ENCODE peak calls at places on chromosomes 13 and 19, in four cellular contexts. One of them, this sample, is unnamed.

GRCh38 chr13:20118268-20119140 is 42.3 kb downstream of the GJA3 start:
- DNase-seq in H1: no peak
- DNase-seq in HepG2: no peak
- DNase-seq in K562: peak
- DNase-seq in this sample: peak

GRCh38 chr19:2561895-2562294 is 86.0 kb downstream of the GADD45B start:
- DNase-seq in K562: no peak
- DNase-seq in H1: no peak
- DNase-seq in HepG2: no peak
- DNase-seq in this sample: no peak

GRCh38 chr13:22793598-22794134 is 387.1 kb upstream of the SGCG start:
- DNase-seq in HepG2: peak
- DNase-seq in K562: no peak
- DNase-seq in H1: no peak
- DNase-seq in this sample: no peak

GRCh38 chr19:2315818-2316353 is 7.9 kb upstream of the LINGO3 start:
- DNase-seq in H1: no peak
- DNase-seq in K562: peak
- DNase-seq in HepG2: peak
- DNase-seq in this sample: peak

GRCh38 chr19:16398530-16399241 is 73.1 kb downstream of the EPS15L1 start:
- DNase-seq in H1: no peak
- DNase-seq in HepG2: no peak
- DNase-seq in K562: no peak
- DNase-seq in this sample: no peak

GRCh38 chr19:38862321-38863059 is 12.7 kb upstream of the HNRNPL start:
- DNase-seq in HepG2: no peak
- DNase-seq in K562: no peak
- DNase-seq in H1: no peak
- DNase-seq in this sample: no peak

GRCh38 chr13:88142653-88143052 is 471.5 kb downstream of the SLITRK5 start:
- DNase-seq in K562: no peak
- DNase-seq in H1: no peak
- DNase-seq in HepG2: no peak
- DNase-seq in this sample: no peak

GRCh38 chr13:106753241-106753640 is 185.3 kb upstream of the ARGLU1 start:
- DNase-seq in K562: no peak
- DNase-seq in HepG2: no peak
- DNase-seq in H1: no peak
- DNase-seq in this sample: no peak

GRCh38 chr19:51131780-51132680 is 7.3 kb downstream of the SIGLEC9 start:
- DNase-seq in K562: peak
- DNase-seq in HepG2: no peak
- DNase-seq in H1: no peak
- DNase-seq in this sample: peak

GRCh38 chr13:34166406-34166805 is 348.5 kb downstream of the RFC3 start:
- DNase-seq in K562: no peak
- DNase-seq in H1: no peak
- DNase-seq in HepG2: no peak
- DNase-seq in this sample: no peak

GRCh38 chr13:34174671-34175145 is 356.8 kb downstream of the RFC3 start:
- DNase-seq in H1: no peak
- DNase-seq in K562: no peak
- DNase-seq in HepG2: no peak
- DNase-seq in this sample: no peak

GRCh38 chr13:34176636-34177035 is 358.7 kb downstream of the RFC3 start:
- DNase-seq in HepG2: no peak
- DNase-seq in K562: no peak
- DNase-seq in H1: no peak
- DNase-seq in this sample: no peak

GRCh38 chr13:34172048-34172447 is 354.1 kb downstream of the RFC3 start:
- DNase-seq in K562: no peak
- DNase-seq in HepG2: no peak
- DNase-seq in H1: no peak
- DNase-seq in this sample: no peak
- TF ChIP-seq JUN in K562: no peak
- TF ChIP-seq JUN in HepG2: no peak
- TF ChIP-seq JUN in H1: no peak
- TF ChIP-seq JUN in this sample: no peak

DNA sequence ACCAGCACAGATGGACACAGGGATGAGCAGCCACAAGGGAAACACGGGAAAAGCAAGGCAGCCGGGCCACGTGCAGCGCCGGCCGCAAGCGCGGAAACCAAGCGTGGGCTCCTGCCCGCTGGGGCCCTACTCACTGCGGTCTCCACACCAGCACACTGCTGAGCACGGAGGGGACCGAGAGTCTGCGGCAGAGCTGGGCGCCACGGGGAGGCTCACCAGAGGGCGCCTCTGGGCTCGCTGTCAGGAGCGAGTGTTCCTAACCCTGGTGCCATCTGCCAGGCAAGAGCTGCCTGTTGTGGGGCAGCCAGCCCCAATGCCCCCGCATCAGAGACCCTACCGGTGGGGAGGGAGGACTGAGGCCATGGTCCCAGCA is 26.5 kb downstream of the MPND start:
- DNase-seq in HepG2: no peak
- DNase-seq in H1: no peak
- DNase-seq in K562: no peak
- DNase-seq in this sample: no peak
- TF ChIP-seq MAFK in HepG2: no peak
- TF ChIP-seq MAFK in H1: no peak
- TF ChIP-seq MAFK in K562: no peak
- TF ChIP-seq MAFK in this sample: no peak

DNA sequence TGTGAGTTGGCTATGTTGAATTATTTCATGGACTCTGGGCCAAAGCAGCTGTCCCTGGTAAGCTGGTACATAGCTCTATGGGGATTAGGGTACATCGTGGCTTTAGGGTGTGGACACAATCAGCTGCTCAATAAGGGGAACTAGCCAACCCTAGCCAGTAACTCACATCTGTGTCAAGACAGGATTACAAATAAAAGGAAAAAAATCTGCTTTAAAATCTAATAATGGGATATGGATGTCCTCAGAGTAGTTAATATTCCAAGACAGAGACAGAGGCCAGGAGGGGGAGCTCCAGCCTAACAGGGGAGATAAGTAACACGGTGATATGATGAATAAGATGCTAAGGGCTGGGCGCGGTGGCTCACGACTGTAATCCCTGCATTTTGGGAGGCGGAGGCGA is 21.1 kb upstream of the ZNF766 start:
- DNase-seq in HepG2: peak
- DNase-seq in K562: peak
- DNase-seq in H1: no peak
- DNase-seq in this sample: no peak
- TF ChIP-seq JUN in HepG2: no peak
- TF ChIP-seq JUN in K562: no peak
- TF ChIP-seq JUN in H1: no peak
- TF ChIP-seq JUN in this sample: no peak

GRCh38 chr13:94329754-94330551 is 149.5 kb downstream of the DCT start:
- DNase-seq in HepG2: peak
- DNase-seq in K562: no peak
- DNase-seq in H1: no peak
- DNase-seq in this sample: peak
- TF ChIP-seq MAFK in HepG2: no peak
- TF ChIP-seq MAFK in K562: no peak
- TF ChIP-seq MAFK in H1: no peak
- TF ChIP-seq MAFK in this sample: peak

GRCh38 chr19:49357186-49357585 is 5.0 kb downstream of the TEAD2 start:
- DNase-seq in HepG2: no peak
- DNase-seq in K562: no peak
- DNase-seq in H1: no peak
- DNase-seq in this sample: no peak

GRCh38 chr19:49356382-49356781 is 5.8 kb downstream of the TEAD2 start:
- DNase-seq in HepG2: no peak
- DNase-seq in H1: no peak
- DNase-seq in K562: no peak
- DNase-seq in this sample: no peak

GRCh38 chr19:49359851-49360845 is 2.1 kb downstream of the TEAD2 start:
- DNase-seq in K562: no peak
- DNase-seq in HepG2: no peak
- DNase-seq in H1: no peak
- DNase-seq in this sample: no peak

GRCh38 chr19:49361438-49362047 is 673 bp downstream of the TEAD2 start:
- DNase-seq in H1: no peak
- DNase-seq in K562: peak
- DNase-seq in HepG2: peak
- DNase-seq in this sample: peak

DNA sequence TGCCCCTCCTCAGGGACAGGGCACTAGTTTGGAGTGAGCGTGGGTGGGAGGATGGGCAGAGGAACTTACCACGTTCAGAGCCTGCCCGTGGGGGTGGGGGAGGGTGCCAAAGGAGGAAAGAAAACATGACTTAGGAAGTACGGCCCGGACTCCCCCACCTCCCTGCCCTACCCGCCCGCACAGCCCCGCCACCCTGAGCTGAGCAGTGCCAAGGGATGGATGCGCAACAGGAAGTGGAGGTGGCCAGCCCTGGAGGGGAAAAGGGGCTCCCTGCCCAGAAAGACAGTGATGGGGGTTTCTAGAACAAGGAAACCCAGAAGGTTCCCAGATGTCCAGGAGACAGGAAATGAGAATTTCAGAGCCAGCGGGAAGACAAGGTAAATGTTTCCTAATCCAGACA is 6.3 kb downstream of the TEAD2 start:
- DNase-seq in HepG2: no peak
- DNase-seq in K562: no peak
- DNase-seq in H1: no peak
- DNase-seq in this sample: no peak
- TF ChIP-seq JUN in HepG2: no peak
- TF ChIP-seq JUN in K562: no peak
- TF ChIP-seq JUN in H1: no peak
- TF ChIP-seq JUN in this sample: no peak

DNA sequence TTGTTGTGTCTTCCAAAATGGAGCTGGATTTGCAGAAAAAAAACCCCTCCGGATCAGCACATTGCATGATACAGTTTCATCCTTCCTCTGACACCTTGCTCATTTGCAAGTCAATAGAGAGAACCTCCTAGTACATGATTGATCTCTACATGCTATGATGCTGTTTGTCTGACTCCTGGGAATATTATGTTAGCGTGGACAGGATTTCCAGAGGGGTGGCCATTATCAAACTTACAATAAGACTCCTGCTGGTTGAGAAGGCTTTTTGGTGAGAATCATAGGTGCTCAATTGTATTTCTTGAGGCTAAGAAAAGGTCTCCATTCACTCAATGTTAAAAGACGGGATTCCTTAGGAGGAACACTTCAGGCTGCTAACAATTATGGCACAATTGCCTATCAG is 75.9 kb upstream of the SCEL start:
- DNase-seq in H1: no peak
- DNase-seq in K562: no peak
- DNase-seq in HepG2: no peak
- DNase-seq in this sample: no peak
- TF ChIP-seq MAFK in H1: no peak
- TF ChIP-seq MAFK in K562: no peak
- TF ChIP-seq MAFK in HepG2: no peak
- TF ChIP-seq MAFK in this sample: no peak

This sample was measured in A549.